ENCODE peak calls at places on chromosomes 11 and 22, in ten cellular contexts. One of them, this sample, is unnamed.

GRCh38 chr11:60848714-60849151 is 6.8 kb downstream of the CCDC86 start:
- DNase-seq in T-helper 1 cell: no peak
- DNase-seq in stimulated activated CD8-positive, alpha-beta memory T cell treated with anti-CD3 and anti-CD28 coated beads, Interleukin-15, amount 100 ng/mL, for 1 hour: no peak
- DNase-seq in hypothalamus: no peak
- DNase-seq in GM04504: no peak
- DNase-seq in stimulated activated CD4-positive, alpha-beta T cell treated with anti-CD3 and anti-CD28 coated beads, Interleukin-4, amount 100 ng/mL, for 1 hour: no peak
- DNase-seq in activated naive CD4-positive, alpha-beta T cell: no peak
- DNase-seq in endothelial cell: no peak
- DNase-seq in tibial artery: no peak
- DNase-seq in renal cortical epithelial cell: no peak
- DNase-seq in this sample: no peak

GRCh38 chr11:67290801-67291200 is 1.7 kb downstream of the ANKRD13D start:
- DNase-seq in GM04504: no peak
- DNase-seq in renal cortical epithelial cell: no peak
- DNase-seq in stimulated activated CD8-positive, alpha-beta memory T cell treated with anti-CD3 and anti-CD28 coated beads, Interleukin-15, amount 100 ng/mL, for 1 hour: no peak
- DNase-seq in stimulated activated CD4-positive, alpha-beta T cell treated with anti-CD3 and anti-CD28 coated beads, Interleukin-4, amount 100 ng/mL, for 1 hour: no peak
- DNase-seq in hypothalamus: no peak
- DNase-seq in endothelial cell: no peak
- DNase-seq in activated naive CD4-positive, alpha-beta T cell: no peak
- DNase-seq in tibial artery: peak
- DNase-seq in T-helper 1 cell: no peak
- DNase-seq in this sample: no peak

GRCh38 chr11:63567044-63567840 is 4.1 kb upstream of the PLAAT2 start:
- DNase-seq in renal cortical epithelial cell: peak
- DNase-seq in stimulated activated CD4-positive, alpha-beta T cell treated with anti-CD3 and anti-CD28 coated beads, Interleukin-4, amount 100 ng/mL, for 1 hour: peak
- DNase-seq in tibial artery: no peak
- DNase-seq in hypothalamus: no peak
- DNase-seq in activated naive CD4-positive, alpha-beta T cell: no peak
- DNase-seq in GM04504: peak
- DNase-seq in stimulated activated CD8-positive, alpha-beta memory T cell treated with anti-CD3 and anti-CD28 coated beads, Interleukin-15, amount 100 ng/mL, for 1 hour: no peak
- DNase-seq in T-helper 1 cell: peak
- DNase-seq in endothelial cell: no peak
- DNase-seq in this sample: peak

GRCh38 chr11:12439615-12440014 is 62.2 kb downstream of the PARVA start:
- DNase-seq in endothelial cell: no peak
- DNase-seq in renal cortical epithelial cell: no peak
- DNase-seq in GM04504: no peak
- DNase-seq in stimulated activated CD4-positive, alpha-beta T cell treated with anti-CD3 and anti-CD28 coated beads, Interleukin-4, amount 100 ng/mL, for 1 hour: no peak
- DNase-seq in stimulated activated CD8-positive, alpha-beta memory T cell treated with anti-CD3 and anti-CD28 coated beads, Interleukin-15, amount 100 ng/mL, for 1 hour: no peak
- DNase-seq in tibial artery: no peak
- DNase-seq in hypothalamus: no peak
- DNase-seq in T-helper 1 cell: no peak
- DNase-seq in activated naive CD4-positive, alpha-beta T cell: no peak
- DNase-seq in this sample: no peak

GRCh38 chr11:65652511-65653228 is 10.0 kb downstream of the RELA start:
- DNase-seq in tibial artery: peak
- DNase-seq in GM04504: peak
- DNase-seq in activated naive CD4-positive, alpha-beta T cell: peak
- DNase-seq in endothelial cell: peak
- DNase-seq in stimulated activated CD8-positive, alpha-beta memory T cell treated with anti-CD3 and anti-CD28 coated beads, Interleukin-15, amount 100 ng/mL, for 1 hour: peak
- DNase-seq in T-helper 1 cell: peak
- DNase-seq in renal cortical epithelial cell: peak
- DNase-seq in hypothalamus: peak
- DNase-seq in stimulated activated CD4-positive, alpha-beta T cell treated with anti-CD3 and anti-CD28 coated beads, Interleukin-4, amount 100 ng/mL, for 1 hour: peak
- DNase-seq in this sample: peak

GRCh38 chr22:37377927-37378326 is 49.4 kb downstream of the ELFN2 start:
- DNase-seq in tibial artery: no peak
- DNase-seq in GM04504: no peak
- DNase-seq in hypothalamus: no peak
- DNase-seq in T-helper 1 cell: no peak
- DNase-seq in stimulated activated CD4-positive, alpha-beta T cell treated with anti-CD3 and anti-CD28 coated beads, Interleukin-4, amount 100 ng/mL, for 1 hour: no peak
- DNase-seq in activated naive CD4-positive, alpha-beta T cell: no peak
- DNase-seq in renal cortical epithelial cell: no peak
- DNase-seq in endothelial cell: no peak
- DNase-seq in stimulated activated CD8-positive, alpha-beta memory T cell treated with anti-CD3 and anti-CD28 coated beads, Interleukin-15, amount 100 ng/mL, for 1 hour: no peak
- DNase-seq in this sample: no peak

GRCh38 chr22:21697866-21698265 is 32.1 kb downstream of the PPIL2 start:
- DNase-seq in renal cortical epithelial cell: no peak
- DNase-seq in hypothalamus: no peak
- DNase-seq in tibial artery: no peak
- DNase-seq in endothelial cell: no peak
- DNase-seq in stimulated activated CD8-positive, alpha-beta memory T cell treated with anti-CD3 and anti-CD28 coated beads, Interleukin-15, amount 100 ng/mL, for 1 hour: no peak
- DNase-seq in T-helper 1 cell: no peak
- DNase-seq in GM04504: no peak
- DNase-seq in stimulated activated CD4-positive, alpha-beta T cell treated with anti-CD3 and anti-CD28 coated beads, Interleukin-4, amount 100 ng/mL, for 1 hour: no peak
- DNase-seq in activated naive CD4-positive, alpha-beta T cell: no peak
- DNase-seq in this sample: no peak

GRCh38 chr11:29184939-29185890 is 831.6 kb downstream of the KCNA4 start:
- DNase-seq in stimulated activated CD8-positive, alpha-beta memory T cell treated with anti-CD3 and anti-CD28 coated beads, Interleukin-15, amount 100 ng/mL, for 1 hour: no peak
- DNase-seq in hypothalamus: no peak
- DNase-seq in renal cortical epithelial cell: peak
- DNase-seq in tibial artery: no peak
- DNase-seq in endothelial cell: no peak
- DNase-seq in T-helper 1 cell: no peak
- DNase-seq in activated naive CD4-positive, alpha-beta T cell: no peak
- DNase-seq in GM04504: peak
- DNase-seq in stimulated activated CD4-positive, alpha-beta T cell treated with anti-CD3 and anti-CD28 coated beads, Interleukin-4, amount 100 ng/mL, for 1 hour: no peak
- DNase-seq in this sample: no peak

GRCh38 chr11:17648528-17648927 is 70.8 kb upstream of the MYOD1 start:
- DNase-seq in tibial artery: no peak
- DNase-seq in activated naive CD4-positive, alpha-beta T cell: no peak
- DNase-seq in stimulated activated CD8-positive, alpha-beta memory T cell treated with anti-CD3 and anti-CD28 coated beads, Interleukin-15, amount 100 ng/mL, for 1 hour: no peak
- DNase-seq in hypothalamus: no peak
- DNase-seq in GM04504: no peak
- DNase-seq in endothelial cell: no peak
- DNase-seq in stimulated activated CD4-positive, alpha-beta T cell treated with anti-CD3 and anti-CD28 coated beads, Interleukin-4, amount 100 ng/mL, for 1 hour: no peak
- DNase-seq in T-helper 1 cell: no peak
- DNase-seq in renal cortical epithelial cell: no peak
- DNase-seq in this sample: no peak

GRCh38 chr11:121833970-121834369 is 282.0 kb downstream of the BLID start:
- DNase-seq in activated naive CD4-positive, alpha-beta T cell: no peak
- DNase-seq in T-helper 1 cell: no peak
- DNase-seq in endothelial cell: no peak
- DNase-seq in GM04504: no peak
- DNase-seq in hypothalamus: no peak
- DNase-seq in tibial artery: no peak
- DNase-seq in stimulated activated CD4-positive, alpha-beta T cell treated with anti-CD3 and anti-CD28 coated beads, Interleukin-4, amount 100 ng/mL, for 1 hour: no peak
- DNase-seq in stimulated activated CD8-positive, alpha-beta memory T cell treated with anti-CD3 and anti-CD28 coated beads, Interleukin-15, amount 100 ng/mL, for 1 hour: no peak
- DNase-seq in renal cortical epithelial cell: no peak
- DNase-seq in this sample: no peak

GRCh38 chr22:32265882-32266767 is 11.0 kb upstream of the SLC5A4 start:
- DNase-seq in GM04504: peak
- DNase-seq in tibial artery: peak
- DNase-seq in endothelial cell: peak
- DNase-seq in renal cortical epithelial cell: peak
- DNase-seq in stimulated activated CD4-positive, alpha-beta T cell treated with anti-CD3 and anti-CD28 coated beads, Interleukin-4, amount 100 ng/mL, for 1 hour: peak
- DNase-seq in hypothalamus: peak
- DNase-seq in activated naive CD4-positive, alpha-beta T cell: peak
- DNase-seq in T-helper 1 cell: peak
- DNase-seq in stimulated activated CD8-positive, alpha-beta memory T cell treated with anti-CD3 and anti-CD28 coated beads, Interleukin-15, amount 100 ng/mL, for 1 hour: peak
- DNase-seq in this sample: peak

GRCh38 chr22:19765477-19766234 is 5.1 kb downstream of the TBX1 start:
- DNase-seq in hypothalamus: no peak
- DNase-seq in tibial artery: no peak
- DNase-seq in activated naive CD4-positive, alpha-beta T cell: no peak
- DNase-seq in GM04504: no peak
- DNase-seq in renal cortical epithelial cell: no peak
- DNase-seq in stimulated activated CD8-positive, alpha-beta memory T cell treated with anti-CD3 and anti-CD28 coated beads, Interleukin-15, amount 100 ng/mL, for 1 hour: no peak
- DNase-seq in endothelial cell: no peak
- DNase-seq in stimulated activated CD4-positive, alpha-beta T cell treated with anti-CD3 and anti-CD28 coated beads, Interleukin-4, amount 100 ng/mL, for 1 hour: no peak
- DNase-seq in T-helper 1 cell: no peak
- DNase-seq in this sample: no peak

GRCh38 chr22:35752172-35752832 is 34.6 kb downstream of the APOL5 start:
- DNase-seq in T-helper 1 cell: no peak
- DNase-seq in activated naive CD4-positive, alpha-beta T cell: no peak
- DNase-seq in stimulated activated CD8-positive, alpha-beta memory T cell treated with anti-CD3 and anti-CD28 coated beads, Interleukin-15, amount 100 ng/mL, for 1 hour: no peak
- DNase-seq in endothelial cell: no peak
- DNase-seq in renal cortical epithelial cell: no peak
- DNase-seq in GM04504: no peak
- DNase-seq in hypothalamus: no peak
- DNase-seq in tibial artery: no peak
- DNase-seq in stimulated activated CD4-positive, alpha-beta T cell treated with anti-CD3 and anti-CD28 coated beads, Interleukin-4, amount 100 ng/mL, for 1 hour: no peak
- DNase-seq in this sample: no peak

GRCh38 chr11:34380696-34381095 is 22.9 kb upstream of the ABTB2 start:
- DNase-seq in hypothalamus: no peak
- DNase-seq in stimulated activated CD4-positive, alpha-beta T cell treated with anti-CD3 and anti-CD28 coated beads, Interleukin-4, amount 100 ng/mL, for 1 hour: no peak
- DNase-seq in T-helper 1 cell: no peak
- DNase-seq in tibial artery: no peak
- DNase-seq in stimulated activated CD8-positive, alpha-beta memory T cell treated with anti-CD3 and anti-CD28 coated beads, Interleukin-15, amount 100 ng/mL, for 1 hour: no peak
- DNase-seq in endothelial cell: no peak
- DNase-seq in activated naive CD4-positive, alpha-beta T cell: no peak
- DNase-seq in GM04504: peak
- DNase-seq in renal cortical epithelial cell: peak
- DNase-seq in this sample: no peak

GRCh38 chr11:63019506-63019905 is 3.9 kb upstream of the SLC22A8 start:
- DNase-seq in T-helper 1 cell: no peak
- DNase-seq in stimulated activated CD4-positive, alpha-beta T cell treated with anti-CD3 and anti-CD28 coated beads, Interleukin-4, amount 100 ng/mL, for 1 hour: no peak
- DNase-seq in hypothalamus: no peak
- DNase-seq in GM04504: no peak
- DNase-seq in tibial artery: no peak
- DNase-seq in renal cortical epithelial cell: no peak
- DNase-seq in endothelial cell: no peak
- DNase-seq in stimulated activated CD8-positive, alpha-beta memory T cell treated with anti-CD3 and anti-CD28 coated beads, Interleukin-15, amount 100 ng/mL, for 1 hour: no peak
- DNase-seq in activated naive CD4-positive, alpha-beta T cell: no peak
- DNase-seq in this sample: no peak

GRCh38 chr11:120401506-120401905 is 65.3 kb downstream of the ARHGEF12 start:
- DNase-seq in GM04504: no peak
- DNase-seq in stimulated activated CD4-positive, alpha-beta T cell treated with anti-CD3 and anti-CD28 coated beads, Interleukin-4, amount 100 ng/mL, for 1 hour: no peak
- DNase-seq in tibial artery: no peak
- DNase-seq in hypothalamus: no peak
- DNase-seq in T-helper 1 cell: no peak
- DNase-seq in renal cortical epithelial cell: peak
- DNase-seq in endothelial cell: no peak
- DNase-seq in stimulated activated CD8-positive, alpha-beta memory T cell treated with anti-CD3 and anti-CD28 coated beads, Interleukin-15, amount 100 ng/mL, for 1 hour: no peak
- DNase-seq in activated naive CD4-positive, alpha-beta T cell: no peak
- DNase-seq in this sample: no peak

GRCh38 chr11:16923987-16924386 is 90.2 kb downstream of the PLEKHA7 start:
- DNase-seq in stimulated activated CD4-positive, alpha-beta T cell treated with anti-CD3 and anti-CD28 coated beads, Interleukin-4, amount 100 ng/mL, for 1 hour: no peak
- DNase-seq in endothelial cell: no peak
- DNase-seq in stimulated activated CD8-positive, alpha-beta memory T cell treated with anti-CD3 and anti-CD28 coated beads, Interleukin-15, amount 100 ng/mL, for 1 hour: no peak
- DNase-seq in GM04504: no peak
- DNase-seq in T-helper 1 cell: no peak
- DNase-seq in tibial artery: no peak
- DNase-seq in hypothalamus: no peak
- DNase-seq in renal cortical epithelial cell: no peak
- DNase-seq in activated naive CD4-positive, alpha-beta T cell: no peak
- DNase-seq in this sample: peak

GRCh38 chr22:33568934-33569496 is 351.3 kb downstream of the LARGE1 start:
- DNase-seq in stimulated activated CD4-positive, alpha-beta T cell treated with anti-CD3 and anti-CD28 coated beads, Interleukin-4, amount 100 ng/mL, for 1 hour: no peak
- DNase-seq in GM04504: no peak
- DNase-seq in renal cortical epithelial cell: peak
- DNase-seq in hypothalamus: no peak
- DNase-seq in T-helper 1 cell: no peak
- DNase-seq in stimulated activated CD8-positive, alpha-beta memory T cell treated with anti-CD3 and anti-CD28 coated beads, Interleukin-15, amount 100 ng/mL, for 1 hour: no peak
- DNase-seq in endothelial cell: no peak
- DNase-seq in tibial artery: no peak
- DNase-seq in activated naive CD4-positive, alpha-beta T cell: no peak
- DNase-seq in this sample: no peak

GRCh38 chr11:17927643-17928343 is 85.1 kb downstream of the SERGEF start:
- DNase-seq in endothelial cell: no peak
- DNase-seq in stimulated activated CD4-positive, alpha-beta T cell treated with anti-CD3 and anti-CD28 coated beads, Interleukin-4, amount 100 ng/mL, for 1 hour: no peak
- DNase-seq in activated naive CD4-positive, alpha-beta T cell: no peak
- DNase-seq in renal cortical epithelial cell: no peak
- DNase-seq in T-helper 1 cell: no peak
- DNase-seq in hypothalamus: no peak
- DNase-seq in tibial artery: no peak
- DNase-seq in GM04504: peak
- DNase-seq in stimulated activated CD8-positive, alpha-beta memory T cell treated with anti-CD3 and anti-CD28 coated beads, Interleukin-15, amount 100 ng/mL, for 1 hour: no peak
- DNase-seq in this sample: no peak

GRCh38 chr11:71301046-71301857 is 48.9 kb upstream of the SHANK2 start:
- DNase-seq in stimulated activated CD4-positive, alpha-beta T cell treated with anti-CD3 and anti-CD28 coated beads, Interleukin-4, amount 100 ng/mL, for 1 hour: no peak
- DNase-seq in activated naive CD4-positive, alpha-beta T cell: no peak
- DNase-seq in tibial artery: no peak
- DNase-seq in endothelial cell: no peak
- DNase-seq in renal cortical epithelial cell: no peak
- DNase-seq in T-helper 1 cell: no peak
- DNase-seq in stimulated activated CD8-positive, alpha-beta memory T cell treated with anti-CD3 and anti-CD28 coated beads, Interleukin-15, amount 100 ng/mL, for 1 hour: no peak
- DNase-seq in hypothalamus: no peak
- DNase-seq in GM04504: no peak
- DNase-seq in this sample: no peak

GRCh38 chr11:76152741-76153608 is 53.3 kb downstream of the WNT11 start:
- DNase-seq in stimulated activated CD8-positive, alpha-beta memory T cell treated with anti-CD3 and anti-CD28 coated beads, Interleukin-15, amount 100 ng/mL, for 1 hour: no peak
- DNase-seq in stimulated activated CD4-positive, alpha-beta T cell treated with anti-CD3 and anti-CD28 coated beads, Interleukin-4, amount 100 ng/mL, for 1 hour: no peak
- DNase-seq in GM04504: no peak
- DNase-seq in activated naive CD4-positive, alpha-beta T cell: no peak
- DNase-seq in hypothalamus: no peak
- DNase-seq in T-helper 1 cell: no peak
- DNase-seq in endothelial cell: no peak
- DNase-seq in renal cortical epithelial cell: no peak
- DNase-seq in tibial artery: no peak
- DNase-seq in this sample: no peak

GRCh38 chr11:77406396-77406795 is 67.5 kb downstream of the PAK1 start:
- DNase-seq in T-helper 1 cell: no peak
- DNase-seq in hypothalamus: no peak
- DNase-seq in endothelial cell: no peak
- DNase-seq in renal cortical epithelial cell: no peak
- DNase-seq in GM04504: no peak
- DNase-seq in activated naive CD4-positive, alpha-beta T cell: no peak
- DNase-seq in stimulated activated CD8-positive, alpha-beta memory T cell treated with anti-CD3 and anti-CD28 coated beads, Interleukin-15, amount 100 ng/mL, for 1 hour: no peak
- DNase-seq in tibial artery: no peak
- DNase-seq in stimulated activated CD4-positive, alpha-beta T cell treated with anti-CD3 and anti-CD28 coated beads, Interleukin-4, amount 100 ng/mL, for 1 hour: no peak
- DNase-seq in this sample: no peak

GRCh38 chr11:19954899-19955298 is 205.4 kb downstream of the DBX1 start:
- DNase-seq in stimulated activated CD4-positive, alpha-beta T cell treated with anti-CD3 and anti-CD28 coated beads, Interleukin-4, amount 100 ng/mL, for 1 hour: no peak
- DNase-seq in tibial artery: no peak
- DNase-seq in stimulated activated CD8-positive, alpha-beta memory T cell treated with anti-CD3 and anti-CD28 coated beads, Interleukin-15, amount 100 ng/mL, for 1 hour: no peak
- DNase-seq in GM04504: no peak
- DNase-seq in activated naive CD4-positive, alpha-beta T cell: no peak
- DNase-seq in renal cortical epithelial cell: peak
- DNase-seq in endothelial cell: no peak
- DNase-seq in T-helper 1 cell: no peak
- DNase-seq in hypothalamus: no peak
- DNase-seq in this sample: no peak

GRCh38 chr11:110518809-110519514 is 89.2 kb downstream of the FDX1 start:
- DNase-seq in stimulated activated CD4-positive, alpha-beta T cell treated with anti-CD3 and anti-CD28 coated beads, Interleukin-4, amount 100 ng/mL, for 1 hour: no peak
- DNase-seq in activated naive CD4-positive, alpha-beta T cell: no peak
- DNase-seq in hypothalamus: no peak
- DNase-seq in T-helper 1 cell: no peak
- DNase-seq in renal cortical epithelial cell: no peak
- DNase-seq in GM04504: peak
- DNase-seq in stimulated activated CD8-positive, alpha-beta memory T cell treated with anti-CD3 and anti-CD28 coated beads, Interleukin-15, amount 100 ng/mL, for 1 hour: no peak
- DNase-seq in endothelial cell: no peak
- DNase-seq in tibial artery: no peak
- DNase-seq in this sample: no peak

GRCh38 chr11:63855975-63856374 is 17.1 kb downstream of the MARK2 start:
- DNase-seq in tibial artery: no peak
- DNase-seq in renal cortical epithelial cell: no peak
- DNase-seq in GM04504: no peak
- DNase-seq in activated naive CD4-positive, alpha-beta T cell: no peak
- DNase-seq in T-helper 1 cell: no peak
- DNase-seq in hypothalamus: no peak
- DNase-seq in endothelial cell: no peak
- DNase-seq in stimulated activated CD8-positive, alpha-beta memory T cell treated with anti-CD3 and anti-CD28 coated beads, Interleukin-15, amount 100 ng/mL, for 1 hour: no peak
- DNase-seq in stimulated activated CD4-positive, alpha-beta T cell treated with anti-CD3 and anti-CD28 coated beads, Interleukin-4, amount 100 ng/mL, for 1 hour: no peak
- DNase-seq in this sample: no peak

GRCh38 chr11:115759622-115760527 is 255.7 kb upstream of the CADM1 start:
- DNase-seq in tibial artery: peak
- DNase-seq in endothelial cell: peak
- DNase-seq in stimulated activated CD4-positive, alpha-beta T cell treated with anti-CD3 and anti-CD28 coated beads, Interleukin-4, amount 100 ng/mL, for 1 hour: no peak
- DNase-seq in stimulated activated CD8-positive, alpha-beta memory T cell treated with anti-CD3 and anti-CD28 coated beads, Interleukin-15, amount 100 ng/mL, for 1 hour: no peak
- DNase-seq in hypothalamus: peak
- DNase-seq in GM04504: no peak
- DNase-seq in activated naive CD4-positive, alpha-beta T cell: no peak
- DNase-seq in T-helper 1 cell: no peak
- DNase-seq in renal cortical epithelial cell: no peak
- DNase-seq in this sample: no peak

GRCh38 chr22:40178417-40179409 is 988 bp downstream of the TNRC6B start:
- DNase-seq in hypothalamus: no peak
- DNase-seq in T-helper 1 cell: peak
- DNase-seq in activated naive CD4-positive, alpha-beta T cell: no peak
- DNase-seq in GM04504: no peak
- DNase-seq in tibial artery: peak
- DNase-seq in stimulated activated CD8-positive, alpha-beta memory T cell treated with anti-CD3 and anti-CD28 coated beads, Interleukin-15, amount 100 ng/mL, for 1 hour: no peak
- DNase-seq in stimulated activated CD4-positive, alpha-beta T cell treated with anti-CD3 and anti-CD28 coated beads, Interleukin-4, amount 100 ng/mL, for 1 hour: peak
- DNase-seq in renal cortical epithelial cell: peak
- DNase-seq in endothelial cell: peak
- DNase-seq in this sample: peak

GRCh38 chr11:35316161-35316560 is 103.2 kb downstream of the SLC1A2 start:
- DNase-seq in tibial artery: no peak
- DNase-seq in activated naive CD4-positive, alpha-beta T cell: no peak
- DNase-seq in renal cortical epithelial cell: peak
- DNase-seq in endothelial cell: no peak
- DNase-seq in GM04504: no peak
- DNase-seq in T-helper 1 cell: no peak
- DNase-seq in hypothalamus: no peak
- DNase-seq in stimulated activated CD8-positive, alpha-beta memory T cell treated with anti-CD3 and anti-CD28 coated beads, Interleukin-15, amount 100 ng/mL, for 1 hour: no peak
- DNase-seq in stimulated activated CD4-positive, alpha-beta T cell treated with anti-CD3 and anti-CD28 coated beads, Interleukin-4, amount 100 ng/mL, for 1 hour: no peak
- DNase-seq in this sample: no peak